ENCODE peak calls at places on chromosomes 3 and 15, in five cellular contexts. One of them, this sample, is unnamed.

GRCh38 chr15:98519767-98520166 is 128.6 kb upstream of the IGF1R start:
- DNase-seq in HCT116: no peak
- DNase-seq in mammary epithelial cell: no peak
- DNase-seq in ovary: no peak
- DNase-seq in mesendoderm: no peak
- DNase-seq in this sample: no peak

GRCh38 chr3:114675104-114675503 is 381.3 kb downstream of the TIGIT start:
- DNase-seq in mammary epithelial cell: no peak
- DNase-seq in mesendoderm: no peak
- DNase-seq in ovary: no peak
- DNase-seq in HCT116: no peak
- DNase-seq in this sample: no peak

GRCh38 chr3:187104956-187105355 is 34.3 kb downstream of the RPL39L start:
- DNase-seq in ovary: no peak
- DNase-seq in mesendoderm: no peak
- DNase-seq in HCT116: no peak
- DNase-seq in mammary epithelial cell: no peak
- DNase-seq in this sample: no peak

GRCh38 chr3:14913071-14913925 is 34.1 kb upstream of the NR2C2 start:
- DNase-seq in mesendoderm: peak; percentile 31
- DNase-seq in mammary epithelial cell: no peak
- DNase-seq in ovary: no peak
- DNase-seq in HCT116: no peak
- DNase-seq in this sample: no peak

GRCh38 chr3:115790759-115791158 is 167.4 kb downstream of the GAP43 start:
- DNase-seq in mesendoderm: peak; percentile 92
- DNase-seq in HCT116: peak; percentile 94
- DNase-seq in mammary epithelial cell: peak; percentile 96
- DNase-seq in ovary: no peak
- DNase-seq in this sample: peak; percentile 95

GRCh38 chr3:177633671-177634207 is 436.5 kb upstream of the TBL1XR1 start:
- DNase-seq in HCT116: no peak
- DNase-seq in mesendoderm: no peak
- DNase-seq in ovary: no peak
- DNase-seq in mammary epithelial cell: no peak
- DNase-seq in this sample: no peak

GRCh38 chr3:104785966-104786365 is 580.7 kb upstream of the ALCAM start:
- DNase-seq in ovary: no peak
- DNase-seq in HCT116: no peak
- DNase-seq in mesendoderm: no peak
- DNase-seq in mammary epithelial cell: no peak
- DNase-seq in this sample: no peak

GRCh38 chr3:148227534-148227933 is 470.2 kb upstream of the AGTR1 start:
- DNase-seq in ovary: no peak
- DNase-seq in mammary epithelial cell: peak; percentile 33
- DNase-seq in mesendoderm: peak; percentile 69
- DNase-seq in HCT116: no peak
- DNase-seq in this sample: no peak

GRCh38 chr3:114383875-114384557 is 90.2 kb downstream of the TIGIT start:
- DNase-seq in HCT116: peak; percentile 47
- DNase-seq in ovary: peak; percentile 87
- DNase-seq in mesendoderm: peak; percentile 80
- DNase-seq in mammary epithelial cell: peak; percentile 66
- DNase-seq in this sample: no peak

GRCh38 chr3:58585005-58585786 is 8.0 kb upstream of the FAM107A start:
- DNase-seq in mesendoderm: peak; percentile 88
- DNase-seq in mammary epithelial cell: peak; percentile 53
- DNase-seq in ovary: peak; percentile 83
- DNase-seq in HCT116: peak; percentile 57
- DNase-seq in this sample: no peak

GRCh38 chr3:170040283-170040907 is 2.6 kb downstream of the GPR160 start:
- DNase-seq in mesendoderm: no peak
- DNase-seq in mammary epithelial cell: no peak
- DNase-seq in HCT116: no peak
- DNase-seq in ovary: no peak
- DNase-seq in this sample: no peak

GRCh38 chr3:171976526-171976925 is 62.9 kb upstream of the FNDC3B start:
- DNase-seq in HCT116: no peak
- DNase-seq in mammary epithelial cell: no peak
- DNase-seq in ovary: no peak
- DNase-seq in mesendoderm: no peak
- DNase-seq in this sample: no peak

GRCh38 chr3:14225421-14225820 is 46.8 kb downstream of the LSM3 start:
- DNase-seq in mammary epithelial cell: no peak
- DNase-seq in ovary: no peak
- DNase-seq in mesendoderm: no peak
- DNase-seq in HCT116: no peak
- DNase-seq in this sample: no peak

GRCh38 chr3:172766241-172766640 is 15.7 kb downstream of the ECT2 start:
- DNase-seq in HCT116: no peak
- DNase-seq in mammary epithelial cell: no peak
- DNase-seq in mesendoderm: no peak
- DNase-seq in ovary: no peak
- DNase-seq in this sample: no peak

GRCh38 chr3:113157408-113157980 is 53.9 kb upstream of the BOC start:
- DNase-seq in ovary: peak; percentile 40
- DNase-seq in HCT116: no peak
- DNase-seq in mesendoderm: no peak
- DNase-seq in mammary epithelial cell: no peak
- DNase-seq in this sample: no peak

GRCh38 chr3:79490165-79491028 is 277.4 kb downstream of the ROBO1 start:
- DNase-seq in mesendoderm: peak; percentile 19
- DNase-seq in mammary epithelial cell: peak; percentile 20
- DNase-seq in ovary: peak; percentile 52
- DNase-seq in HCT116: no peak
- DNase-seq in this sample: no peak

GRCh38 chr3:106862067-106862466 is 515.2 kb upstream of the CCDC54 start:
- DNase-seq in HCT116: no peak
- DNase-seq in mammary epithelial cell: no peak
- DNase-seq in mesendoderm: no peak
- DNase-seq in ovary: no peak
- DNase-seq in this sample: no peak

GRCh38 chr3:72748659-72749058 is 99.6 kb downstream of the SHQ1 start:
- DNase-seq in HCT116: no peak
- DNase-seq in ovary: no peak
- DNase-seq in mesendoderm: no peak
- DNase-seq in mammary epithelial cell: no peak
- DNase-seq in this sample: no peak

GRCh38 chr3:126421573-126422119 is 26.9 kb downstream of the CFAP100 start:
- DNase-seq in mammary epithelial cell: no peak
- DNase-seq in mesendoderm: no peak
- DNase-seq in HCT116: no peak
- DNase-seq in ovary: no peak
- DNase-seq in this sample: no peak

GRCh38 chr15:84737005-84737404 is 11.4 kb upstream of the ZNF592 start:
- DNase-seq in mammary epithelial cell: no peak
- DNase-seq in mesendoderm: no peak
- DNase-seq in ovary: no peak
- DNase-seq in HCT116: no peak
- DNase-seq in this sample: no peak

GRCh38 chr3:143480306-143480852 is 360.8 kb downstream of the CHST2 start:
- DNase-seq in mesendoderm: no peak
- DNase-seq in mammary epithelial cell: no peak
- DNase-seq in HCT116: no peak
- DNase-seq in ovary: no peak
- DNase-seq in this sample: no peak

GRCh38 chr3:189982299-189982945 is 138.3 kb downstream of the P3H2 start:
- DNase-seq in mammary epithelial cell: no peak
- DNase-seq in ovary: no peak
- DNase-seq in HCT116: no peak
- DNase-seq in mesendoderm: no peak
- DNase-seq in this sample: no peak

GRCh38 chr3:23739536-23739935 is 66.2 kb upstream of the UBE2E1 start:
- DNase-seq in mesendoderm: no peak
- DNase-seq in mammary epithelial cell: peak; percentile 71
- DNase-seq in ovary: no peak
- DNase-seq in HCT116: no peak
- DNase-seq in this sample: no peak

GRCh38 chr15:46309914-46310313 is 675.1 kb downstream of the SQOR start:
- DNase-seq in HCT116: no peak
- DNase-seq in mesendoderm: peak; percentile 65
- DNase-seq in mammary epithelial cell: no peak
- DNase-seq in ovary: no peak
- DNase-seq in this sample: no peak

GRCh38 chr3:197454014-197454413 is 101.8 kb downstream of the BDH1 start:
- DNase-seq in ovary: no peak
- DNase-seq in HCT116: peak; percentile 21
- DNase-seq in mammary epithelial cell: no peak
- DNase-seq in mesendoderm: peak; percentile 69
- DNase-seq in this sample: no peak

GRCh38 chr3:5153074-5153473 is 31.0 kb downstream of the ARL8B start:
- DNase-seq in mammary epithelial cell: no peak
- DNase-seq in mesendoderm: no peak
- DNase-seq in HCT116: no peak
- DNase-seq in ovary: no peak
- DNase-seq in this sample: no peak

GRCh38 chr15:76196286-76196948 is 114.9 kb downstream of the ETFA start:
- DNase-seq in HCT116: peak; percentile 36
- DNase-seq in ovary: peak; percentile 65
- DNase-seq in mammary epithelial cell: peak; percentile 84
- DNase-seq in mesendoderm: peak; percentile 79
- DNase-seq in this sample: peak; percentile 69

GRCh38 chr15:48719668-48720067 is 74.2 kb upstream of the FBN1 start:
- DNase-seq in HCT116: no peak
- DNase-seq in ovary: no peak
- DNase-seq in mesendoderm: no peak
- DNase-seq in mammary epithelial cell: no peak
- DNase-seq in this sample: no peak

GRCh38 chr3:124625084-124625483 is 105.2 kb upstream of the UMPS start:
- DNase-seq in HCT116: no peak
- DNase-seq in ovary: no peak
- DNase-seq in mammary epithelial cell: no peak
- DNase-seq in mesendoderm: no peak
- DNase-seq in this sample: no peak

GRCh38 chr15:101122806-101123205 is 129.0 kb downstream of the CHSY1 start:
- DNase-seq in mesendoderm: no peak
- DNase-seq in ovary: no peak
- DNase-seq in HCT116: no peak
- DNase-seq in mammary epithelial cell: no peak
- DNase-seq in this sample: no peak
- H3K27ac ChIP-seq in mesendoderm: no peak overlapping the region
- H3K27ac ChIP-seq in ovary: no peak overlapping the region
- H3K27ac ChIP-seq in HCT116: no peak overlapping the region
- H3K27ac ChIP-seq in mammary epithelial cell: no peak overlapping the region
- H3K27ac ChIP-seq in this sample: no peak overlapping the region

GRCh38 chr15:41958002-41958420 is 14.3 kb downstream of the EHD4 start:
- DNase-seq in mammary epithelial cell: no peak
- DNase-seq in HCT116: no peak
- DNase-seq in ovary: no peak
- DNase-seq in mesendoderm: no peak
- DNase-seq in this sample: no peak
- H3K27ac ChIP-seq in mammary epithelial cell: no peak overlapping the region
- H3K27ac ChIP-seq in HCT116: no peak overlapping the region
- H3K27ac ChIP-seq in ovary: no peak overlapping the region
- H3K27ac ChIP-seq in mesendoderm: no peak overlapping the region
- H3K27ac ChIP-seq in this sample: no peak overlapping the region

DNA sequence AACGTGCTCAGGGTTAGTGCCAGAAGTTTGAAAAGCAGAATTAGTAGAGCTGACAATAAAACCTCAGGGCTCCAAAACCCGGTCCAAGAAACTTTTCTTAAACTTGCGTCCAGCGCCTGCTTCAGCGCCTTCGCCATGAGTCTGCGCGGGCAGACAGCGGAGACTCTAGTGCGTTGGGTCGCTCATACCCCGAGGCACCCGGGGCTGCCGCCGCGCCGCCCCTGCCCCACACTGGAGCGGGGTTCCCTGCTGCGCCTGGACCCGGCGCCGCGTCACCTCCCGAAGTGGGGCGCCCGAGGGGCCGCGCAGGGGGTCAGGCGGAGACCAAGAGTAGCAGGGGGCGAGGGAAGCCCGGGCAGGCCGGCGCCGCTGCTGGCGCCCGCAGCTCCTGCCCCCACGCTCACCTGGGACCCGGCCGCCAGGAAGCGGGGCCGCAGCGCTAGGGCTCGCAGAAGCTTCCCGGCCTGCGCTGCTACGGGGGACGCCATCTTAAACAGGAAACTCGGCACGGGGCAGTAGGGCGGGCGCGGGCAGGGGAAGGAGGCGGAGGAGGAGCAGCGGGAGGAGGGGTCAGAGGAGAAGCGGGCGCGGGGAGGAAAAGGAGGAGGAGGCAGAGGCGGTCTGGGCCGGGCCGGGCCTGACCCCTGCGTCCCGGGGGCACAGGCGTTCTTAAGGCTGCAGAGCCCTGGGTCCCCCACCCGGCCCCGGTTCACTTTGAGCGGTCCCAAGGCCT is at the start of gene SUCLG2:
- DNase-seq in HCT116: peak; percentile 39
- DNase-seq in mesendoderm: peak; percentile 93
- DNase-seq in mammary epithelial cell: peak; percentile 77
- DNase-seq in ovary: peak; percentile 88
- DNase-seq in this sample: peak; percentile 14
- H3K27ac ChIP-seq in HCT116: peak within 1 kb of the TSS; percentile 94
- H3K27ac ChIP-seq in mesendoderm: peak within 1 kb of the TSS; percentile 90
- H3K27ac ChIP-seq in mammary epithelial cell: peak within 1 kb of the TSS; percentile 75
- H3K27ac ChIP-seq in ovary: peak within 1 kb of the TSS; percentile 65
- H3K27ac ChIP-seq in this sample: peak within 1 kb of the TSS; percentile 75

DNA sequence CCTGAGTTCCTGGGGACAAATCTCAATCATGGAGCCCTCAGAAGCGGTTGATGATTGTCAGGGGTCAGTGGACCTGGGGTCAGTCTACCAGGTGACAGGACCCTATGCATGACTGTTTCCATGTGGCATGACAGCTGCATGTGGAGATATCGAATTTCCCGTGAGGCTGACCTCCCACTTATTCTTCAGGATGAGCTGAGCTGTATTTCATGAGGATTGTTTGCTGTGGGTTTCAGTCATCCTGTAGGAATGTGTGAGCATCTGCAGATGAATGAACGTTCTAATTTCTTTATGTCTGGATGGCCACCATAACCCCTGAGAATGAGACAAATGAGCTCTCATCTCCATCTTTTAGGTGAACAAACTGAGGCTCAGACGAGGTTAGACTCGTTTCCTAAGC is 93.0 kb upstream of the HES1 start:
- DNase-seq in mesendoderm: no peak
- DNase-seq in mammary epithelial cell: peak; percentile 57
- DNase-seq in ovary: no peak
- DNase-seq in HCT116: no peak
- DNase-seq in this sample: no peak
- H3K27ac ChIP-seq in mesendoderm: no peak overlapping the region
- H3K27ac ChIP-seq in mammary epithelial cell: no peak overlapping the region
- H3K27ac ChIP-seq in ovary: no peak overlapping the region
- H3K27ac ChIP-seq in HCT116: no peak overlapping the region
- H3K27ac ChIP-seq in this sample: no peak overlapping the region

DNA sequence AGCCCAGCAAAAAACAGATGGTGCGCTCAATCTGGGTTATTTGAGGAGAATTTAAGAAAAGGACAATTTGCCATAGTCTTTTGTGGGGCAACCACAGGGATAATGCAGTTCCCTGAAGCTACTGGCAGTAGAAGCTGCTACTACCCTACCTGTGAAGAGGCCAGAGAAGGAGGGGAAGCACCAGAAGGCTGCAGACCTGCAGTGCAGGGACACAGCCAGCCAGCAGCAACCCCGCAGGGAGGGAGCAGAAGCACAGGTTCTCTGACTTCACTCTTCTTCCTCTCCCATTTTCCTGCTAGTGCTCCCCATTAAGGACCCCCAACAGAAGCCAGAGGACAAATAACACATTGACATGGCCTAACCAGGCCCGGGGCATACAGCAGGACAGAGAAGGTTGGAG is 30.3 kb downstream of the POPDC2 start:
- DNase-seq in HCT116: no peak
- DNase-seq in mammary epithelial cell: no peak
- DNase-seq in mesendoderm: no peak
- DNase-seq in ovary: no peak
- DNase-seq in this sample: no peak
- H3K27ac ChIP-seq in HCT116: no peak overlapping the region
- H3K27ac ChIP-seq in mammary epithelial cell: no peak overlapping the region
- H3K27ac ChIP-seq in mesendoderm: no peak overlapping the region
- H3K27ac ChIP-seq in ovary: no peak overlapping the region
- H3K27ac ChIP-seq in this sample: peak overlapping the region; percentile 55